ENCODE peak calls at places on chromosomes 1 and 21, in six cellular contexts. Z, Q, S, K, T and M are unnamed samples.

GRCh38 chr1:227779021-227779441 is 36.4 kb upstream of the PRSS38 start:
- DNase-seq in Z (no peak), Q (no peak), S (no peak), K (no peak), T (no peak), M (no peak)

GRCh38 chr1:190747643-190748186 is 270.1 kb upstream of the BRINP3 start:
- DNase-seq in Z (no peak), Q (no peak), S (no peak), K (no peak), T (no peak), M (no peak)

GRCh38 chr1:246930830-246931548 is 759 bp downstream of the AHCTF1 start:
- DNase-seq in Z (peak), Q (peak), S (peak), K (peak), T (no peak), M (no peak)

GRCh38 chr1:161201828-161202712 is at the start of gene NDUFS2:
- DNase-seq in Z (peak), Q (peak), S (peak), K (peak), T (peak), M (peak)

GRCh38 chr21:39064325-39065012 is 118.8 kb downstream of the PSMG1 start:
- DNase-seq in Z (no peak), Q (no peak), S (no peak), K (no peak), T (no peak), M (no peak)

GRCh38 chr1:226588484-226588883 is 39.9 kb downstream of the STUM start:
- DNase-seq in Z (no peak), Q (no peak), S (no peak), K (no peak), T (no peak), M (no peak)

GRCh38 chr1:175555266-175555665 is 188.1 kb downstream of the TNR start:
- DNase-seq in Z (no peak), Q (no peak), S (no peak), K (no peak), T (no peak), M (no peak)

GRCh38 chr1:34268311-34269042 is 91.8 kb downstream of the C1orf94 start:
- DNase-seq in Z (no peak), Q (no peak), S (no peak), K (no peak), T (no peak), M (no peak)

GRCh38 chr1:199982606-199983005 is 44.9 kb upstream of the NR5A2 start:
- DNase-seq in Z (no peak), Q (no peak), S (no peak), K (no peak), T (no peak), M (no peak)

GRCh38 chr21:21921410-21922232 is 923.4 kb downstream of the NCAM2 start:
- DNase-seq in Z (no peak), Q (no peak), S (no peak), K (peak), T (no peak), M (no peak)

GRCh38 chr21:24716306-24716918 is 890.9 kb downstream of the MRPL39 start:
- DNase-seq in Z (no peak), Q (no peak), S (no peak), K (no peak), T (no peak), M (no peak)

GRCh38 chr1:193631306-193631705 is 444.9 kb upstream of the B3GALT2 start:
- DNase-seq in Z (no peak), Q (no peak), S (no peak), K (no peak), T (no peak), M (no peak)

GRCh38 chr1:109231085-109231484 is 17.4 kb downstream of the SARS1 start:
- DNase-seq in Z (no peak), Q (no peak), S (no peak), K (no peak), T (no peak), M (no peak)

GRCh38 chr1:243799908-243800307 is 50.1 kb downstream of the AKT3 start:
- DNase-seq in Z (no peak), Q (no peak), S (no peak), K (no peak), T (no peak), M (no peak)

GRCh38 chr1:69645477-69645876 is 77.8 kb downstream of the LRRC7 start:
- DNase-seq in Z (no peak), Q (no peak), S (no peak), K (no peak), T (no peak), M (no peak)

GRCh38 chr21:33334824-33335223 is 10.1 kb downstream of the IFNAR1 start:
- DNase-seq in Z (no peak), Q (no peak), S (no peak), K (no peak), T (no peak), M (no peak)

GRCh38 chr21:39184050-39184980 is 1.1 kb upstream of the PSMG1 start:
- DNase-seq in Z (no peak), Q (no peak), S (no peak), K (no peak), T (no peak), M (no peak)

GRCh38 chr1:197182716-197183115 is 36.2 kb upstream of the ASPM start:
- DNase-seq in Z (no peak), Q (no peak), S (no peak), K (no peak), T (no peak), M (no peak)

GRCh38 chr1:30668546-30669327 is 54.6 kb downstream of the MATN1 start:
- DNase-seq in Z (no peak), Q (no peak), S (no peak), K (no peak), T (no peak), M (no peak)

GRCh38 chr1:14340244-14340800 is 258.2 kb upstream of the KAZN start:
- DNase-seq in Z (no peak), Q (no peak), S (no peak), K (no peak), T (no peak), M (no peak)

GRCh38 chr1:230627767-230628166 is 14.5 kb upstream of the COG2 start:
- DNase-seq in Z (no peak), Q (no peak), S (no peak), K (no peak), T (no peak), M (no peak)

GRCh38 chr1:87224209-87224608 is 104.5 kb upstream of the LMO4 start:
- DNase-seq in Z (no peak), Q (no peak), S (no peak), K (no peak), T (no peak), M (no peak)

GRCh38 chr1:32716312-32717126 is 13.9 kb upstream of the SYNC start:
- DNase-seq in Z (no peak), Q (peak), S (peak), K (peak), T (no peak), M (peak)

GRCh38 chr21:45543371-45543709 is 1.1 kb upstream of the SLC19A1 start:
- DNase-seq in Z (no peak), Q (no peak), S (peak), K (no peak), T (no peak), M (no peak)

GRCh38 chr1:160522136-160522535 is 919 bp downstream of the SLAMF6 start:
- DNase-seq in Z (no peak), Q (peak), S (no peak), K (no peak), T (no peak), M (no peak)

GRCh38 chr1:17844146-17844826 is 89.2 kb downstream of the ACTL8 start:
- DNase-seq in Z (peak), Q (no peak), S (no peak), K (no peak), T (no peak), M (no peak)

GRCh38 chr1:68814067-68814466 is 317.2 kb upstream of the DEPDC1 start:
- DNase-seq in Z (no peak), Q (no peak), S (no peak), K (no peak), T (no peak), M (no peak)

GRCh38 chr1:111602974-111603373 is 16.6 kb upstream of the RAP1A start:
- DNase-seq in Z (no peak), Q (peak), S (no peak), K (no peak), T (no peak), M (no peak)

GRCh38 chr21:46253610-46254124 is 25.1 kb upstream of the LSS start:
- DNase-seq in Z (no peak), Q (peak), S (no peak), K (no peak), T (no peak), M (peak)

GRCh38 chr1:204885288-204885711 is 14.6 kb downstream of the NFASC start:
- DNase-seq in Z (no peak), Q (no peak), S (no peak), K (no peak), T (no peak), M (no peak)

GRCh38 chr1:71147637-71148360 is 67.0 kb upstream of the ZRANB2 start:
- DNase-seq in Z (no peak), Q (no peak), S (no peak), K (no peak), T (no peak), M (no peak)

GRCh38 chr1:243254233-243254926 is 701 bp downstream of the CEP170 start:
- DNase-seq in Z (peak), Q (peak), S (peak), K (peak), T (peak), M (peak)

GRCh38 chr1:162217674-162218073 is 148.2 kb downstream of the NOS1AP start:
- DNase-seq in Z (no peak), Q (no peak), S (no peak), K (no peak), T (no peak), M (no peak)

GRCh38 chr1:93845554-93846150 is 33.4 kb downstream of the DNTTIP2 start:
- DNase-seq in Z (no peak), Q (no peak), S (no peak), K (no peak), T (no peak), M (no peak)

GRCh38 chr21:27466175-27466574 is 499.3 kb upstream of the ADAMTS5 start:
- DNase-seq in Z (no peak), Q (no peak), S (no peak), K (no peak), T (no peak), M (no peak)

GRCh38 chr1:108199231-108199657 is 899 bp downstream of the SLC25A24 start:
- DNase-seq in Z (no peak), Q (no peak), S (peak), K (no peak), T (no peak), M (no peak)